ENCODE peak calls at places on chromosomes 13 and 19, in six cellular contexts. One of them, this sample, is unnamed.

GRCh38 chr19:571127-571974 is 1.0 kb upstream of the BSG start:
- DNase-seq in upper lobe of right lung: peak; percentile 73
- DNase-seq in suprapubic skin: peak; percentile 76
- DNase-seq in GM23338: peak; percentile 77
- DNase-seq in transverse colon: peak; percentile 68
- DNase-seq in SJCRH30: peak; percentile 24
- DNase-seq in this sample: peak; percentile 43

GRCh38 chr13:34469212-34469983 is 472.7 kb upstream of the NBEA start:
- DNase-seq in transverse colon: no peak
- DNase-seq in GM23338: no peak
- DNase-seq in SJCRH30: no peak
- DNase-seq in suprapubic skin: no peak
- DNase-seq in upper lobe of right lung: no peak
- DNase-seq in this sample: no peak

GRCh38 chr19:34639491-34640085 is 37.4 kb downstream of the SCGB2B2 start:
- DNase-seq in SJCRH30: peak; percentile 93
- DNase-seq in GM23338: peak; percentile 92
- DNase-seq in suprapubic skin: no peak
- DNase-seq in transverse colon: peak; percentile 40
- DNase-seq in upper lobe of right lung: no peak
- DNase-seq in this sample: peak; percentile 60

GRCh38 chr19:50516456-50516855 is 2.7 kb upstream of the ASPDH start:
- DNase-seq in suprapubic skin: no peak
- DNase-seq in upper lobe of right lung: no peak
- DNase-seq in SJCRH30: no peak
- DNase-seq in transverse colon: no peak
- DNase-seq in GM23338: peak; percentile 63
- DNase-seq in this sample: no peak

GRCh38 chr19:23075031-23075733 is 41.6 kb upstream of the ZNF730 start:
- DNase-seq in suprapubic skin: peak; percentile 60
- DNase-seq in GM23338: peak; percentile 96
- DNase-seq in transverse colon: peak; percentile 19
- DNase-seq in SJCRH30: peak; percentile 94
- DNase-seq in upper lobe of right lung: peak; percentile 80
- DNase-seq in this sample: no peak

GRCh38 chr13:67736646-67737420 is 506.7 kb upstream of the PCDH9 start:
- DNase-seq in upper lobe of right lung: no peak
- DNase-seq in SJCRH30: peak; percentile 79
- DNase-seq in suprapubic skin: no peak
- DNase-seq in transverse colon: no peak
- DNase-seq in GM23338: peak; percentile 77
- DNase-seq in this sample: no peak

GRCh38 chr13:77429320-77430142 is 102.6 kb upstream of the MYCBP2 start:
- DNase-seq in GM23338: no peak
- DNase-seq in transverse colon: no peak
- DNase-seq in SJCRH30: no peak
- DNase-seq in upper lobe of right lung: no peak
- DNase-seq in suprapubic skin: no peak
- DNase-seq in this sample: no peak

GRCh38 chr13:40794414-40795368 is 5.3 kb downstream of the SLC25A15 start:
- DNase-seq in suprapubic skin: no peak
- DNase-seq in transverse colon: no peak
- DNase-seq in upper lobe of right lung: no peak
- DNase-seq in GM23338: no peak
- DNase-seq in SJCRH30: no peak
- DNase-seq in this sample: no peak

GRCh38 chr13:74111901-74112824 is 22.0 kb downstream of the KLF12 start:
- DNase-seq in GM23338: no peak
- DNase-seq in suprapubic skin: no peak
- DNase-seq in transverse colon: no peak
- DNase-seq in SJCRH30: no peak
- DNase-seq in upper lobe of right lung: no peak
- DNase-seq in this sample: no peak

GRCh38 chr13:94993608-94994007 is 281.3 kb upstream of the SOX21 start:
- DNase-seq in transverse colon: no peak
- DNase-seq in GM23338: no peak
- DNase-seq in suprapubic skin: no peak
- DNase-seq in SJCRH30: no peak
- DNase-seq in upper lobe of right lung: no peak
- DNase-seq in this sample: no peak

GRCh38 chr19:2942928-2943640 is 1.7 kb downstream of the ZNF77 start:
- DNase-seq in upper lobe of right lung: no peak
- DNase-seq in transverse colon: no peak
- DNase-seq in suprapubic skin: no peak
- DNase-seq in GM23338: no peak
- DNase-seq in SJCRH30: peak; percentile 86
- DNase-seq in this sample: no peak

GRCh38 chr13:83895994-83896580 is 13.8 kb upstream of the SLITRK1 start:
- DNase-seq in GM23338: no peak
- DNase-seq in transverse colon: no peak
- DNase-seq in upper lobe of right lung: no peak
- DNase-seq in suprapubic skin: no peak
- DNase-seq in SJCRH30: peak; percentile 82
- DNase-seq in this sample: no peak

GRCh38 chr13:32737679-32738078 is 151.4 kb downstream of the PDS5B start:
- DNase-seq in transverse colon: no peak
- DNase-seq in SJCRH30: no peak
- DNase-seq in GM23338: no peak
- DNase-seq in suprapubic skin: no peak
- DNase-seq in upper lobe of right lung: no peak
- DNase-seq in this sample: no peak

GRCh38 chr13:105991622-105992254 is 543.7 kb downstream of the EFNB2 start:
- DNase-seq in upper lobe of right lung: no peak
- DNase-seq in transverse colon: no peak
- DNase-seq in SJCRH30: peak; percentile 89
- DNase-seq in GM23338: no peak
- DNase-seq in suprapubic skin: no peak
- DNase-seq in this sample: peak; percentile 61

GRCh38 chr13:41006296-41006695 is 12.8 kb downstream of the ELF1 start:
- DNase-seq in transverse colon: no peak
- DNase-seq in GM23338: no peak
- DNase-seq in suprapubic skin: no peak
- DNase-seq in upper lobe of right lung: no peak
- DNase-seq in SJCRH30: no peak
- DNase-seq in this sample: no peak

GRCh38 chr13:43878897-43879322 is 630 bp downstream of the CCDC122 start:
- DNase-seq in GM23338: peak; percentile 67
- DNase-seq in transverse colon: peak; percentile 77
- DNase-seq in upper lobe of right lung: peak; percentile 90
- DNase-seq in SJCRH30: peak; percentile 65
- DNase-seq in suprapubic skin: peak; percentile 86
- DNase-seq in this sample: peak; percentile 71

GRCh38 chr19:49301165-49301865 is 23.7 kb downstream of the SLC6A16 start:
- DNase-seq in GM23338: peak; percentile 86
- DNase-seq in transverse colon: peak; percentile 84
- DNase-seq in suprapubic skin: peak; percentile 82
- DNase-seq in upper lobe of right lung: peak; percentile 91
- DNase-seq in SJCRH30: peak; percentile 84
- DNase-seq in this sample: peak; percentile 79
- H3K4me3 ChIP-seq in GM23338: no peak overlapping the region
- H3K4me3 ChIP-seq in transverse colon: no peak overlapping the region
- H3K4me3 ChIP-seq in suprapubic skin: peak overlapping the region; percentile 18
- H3K4me3 ChIP-seq in upper lobe of right lung: peak overlapping the region; percentile 9
- H3K4me3 ChIP-seq in SJCRH30: no peak overlapping the region
- H3K4me3 ChIP-seq in this sample: peak overlapping the region; percentile 17

GRCh38 chr19:55112781-55113569 is 4.5 kb downstream of the PPP1R12C start:
- DNase-seq in GM23338: peak; percentile 76
- DNase-seq in upper lobe of right lung: peak; percentile 60
- DNase-seq in SJCRH30: no peak
- DNase-seq in suprapubic skin: no peak
- DNase-seq in transverse colon: no peak
- DNase-seq in this sample: no peak
- H3K4me1 ChIP-seq in GM23338: peaks cover 25% of the 10 kb centered on the region
- H3K4me1 ChIP-seq in upper lobe of right lung: peaks cover 20% of the 10 kb centered on the region
- H3K4me1 ChIP-seq in SJCRH30: peaks cover 10% of the 10 kb centered on the region
- H3K4me1 ChIP-seq in suprapubic skin: peaks cover 54% of the 10 kb centered on the region
- H3K4me1 ChIP-seq in transverse colon: peaks cover 42% of the 10 kb centered on the region
- H3K4me1 ChIP-seq in this sample: peaks cover 41% of the 10 kb centered on the region

GRCh38 chr19:48501961-48502719 is 9.5 kb downstream of the LMTK3 start:
- DNase-seq in transverse colon: peak; percentile 92
- DNase-seq in GM23338: peak; percentile 100
- DNase-seq in upper lobe of right lung: peak; percentile 97
- DNase-seq in SJCRH30: peak; percentile 51
- DNase-seq in suprapubic skin: peak; percentile 88
- DNase-seq in this sample: peak; percentile 95
- H3K4me3 ChIP-seq in transverse colon: no peak overlapping the region
- H3K4me3 ChIP-seq in GM23338: peak overlapping the region; percentile 63
- H3K4me3 ChIP-seq in upper lobe of right lung: peak overlapping the region; percentile 43
- H3K4me3 ChIP-seq in SJCRH30: no peak overlapping the region
- H3K4me3 ChIP-seq in suprapubic skin: peak overlapping the region; percentile 16
- H3K4me3 ChIP-seq in this sample: peak overlapping the region; percentile 27

GRCh38 chr13:46519177-46519576 is 33.8 kb upstream of the LRCH1 start:
- DNase-seq in transverse colon: no peak
- DNase-seq in upper lobe of right lung: no peak
- DNase-seq in SJCRH30: no peak
- DNase-seq in GM23338: no peak
- DNase-seq in suprapubic skin: no peak
- DNase-seq in this sample: no peak
- H3K4me1 ChIP-seq in transverse colon: peaks cover 6% of the 10 kb centered on the region
- H3K4me1 ChIP-seq in upper lobe of right lung: no peaks in the 10 kb centered on the region
- H3K4me1 ChIP-seq in SJCRH30: peaks cover 20% of the 10 kb centered on the region
- H3K4me1 ChIP-seq in GM23338: no peaks in the 10 kb centered on the region
- H3K4me1 ChIP-seq in suprapubic skin: peaks cover 10% of the 10 kb centered on the region
- H3K4me1 ChIP-seq in this sample: no peaks in the 10 kb centered on the region